ENCODE peak calls at places on chromosomes 2 and 18, in eight cellular contexts. One of them, this sample, is unnamed.

GRCh38 chr2:96113951-96114350 is 2.4 kb downstream of the ADRA2B start:
- DNase-seq in omental fat pad: no peak
- DNase-seq in stimulated activated CD4-positive, alpha-beta T cell treated with anti-CD3 and anti-CD28 coated beads, Interleukin-4, amount 100 ng/mL, for 1 hour: no peak
- DNase-seq in NCI-H2081: no peak
- DNase-seq in caudate nucleus: peak
- DNase-seq in RWPE2: no peak
- DNase-seq in kidney tubule cell: no peak
- DNase-seq in tibial artery: no peak
- DNase-seq in this sample: no peak

GRCh38 chr2:212539145-212539880 is 711 bp upstream of the ERBB4 start:
- DNase-seq in stimulated activated CD4-positive, alpha-beta T cell treated with anti-CD3 and anti-CD28 coated beads, Interleukin-4, amount 100 ng/mL, for 1 hour: no peak
- DNase-seq in NCI-H2081: peak
- DNase-seq in tibial artery: peak
- DNase-seq in caudate nucleus: peak
- DNase-seq in omental fat pad: peak
- DNase-seq in kidney tubule cell: peak
- DNase-seq in RWPE2: no peak
- DNase-seq in this sample: peak

GRCh38 chr18:75167759-75168211 is 41.2 kb downstream of the PTGR3 start:
- DNase-seq in RWPE2: no peak
- DNase-seq in caudate nucleus: no peak
- DNase-seq in NCI-H2081: peak
- DNase-seq in stimulated activated CD4-positive, alpha-beta T cell treated with anti-CD3 and anti-CD28 coated beads, Interleukin-4, amount 100 ng/mL, for 1 hour: no peak
- DNase-seq in kidney tubule cell: no peak
- DNase-seq in omental fat pad: no peak
- DNase-seq in tibial artery: no peak
- DNase-seq in this sample: no peak

GRCh38 chr18:3458952-3459853 is 9.2 kb downstream of the TGIF1 start:
- DNase-seq in omental fat pad: no peak
- DNase-seq in tibial artery: no peak
- DNase-seq in caudate nucleus: peak
- DNase-seq in kidney tubule cell: peak
- DNase-seq in NCI-H2081: no peak
- DNase-seq in RWPE2: no peak
- DNase-seq in stimulated activated CD4-positive, alpha-beta T cell treated with anti-CD3 and anti-CD28 coated beads, Interleukin-4, amount 100 ng/mL, for 1 hour: no peak
- DNase-seq in this sample: peak

GRCh38 chr2:181077128-181077709 is 96.8 kb downstream of the UBE2E3 start:
- DNase-seq in kidney tubule cell: peak
- DNase-seq in tibial artery: no peak
- DNase-seq in RWPE2: no peak
- DNase-seq in omental fat pad: no peak
- DNase-seq in stimulated activated CD4-positive, alpha-beta T cell treated with anti-CD3 and anti-CD28 coated beads, Interleukin-4, amount 100 ng/mL, for 1 hour: no peak
- DNase-seq in NCI-H2081: peak
- DNase-seq in caudate nucleus: no peak
- DNase-seq in this sample: peak

GRCh38 chr18:49055787-49056186 is 105.0 kb upstream of the SMAD7 start:
- DNase-seq in caudate nucleus: no peak
- DNase-seq in RWPE2: no peak
- DNase-seq in tibial artery: peak
- DNase-seq in kidney tubule cell: peak
- DNase-seq in NCI-H2081: no peak
- DNase-seq in omental fat pad: no peak
- DNase-seq in stimulated activated CD4-positive, alpha-beta T cell treated with anti-CD3 and anti-CD28 coated beads, Interleukin-4, amount 100 ng/mL, for 1 hour: peak
- DNase-seq in this sample: peak

GRCh38 chr18:7272268-7273049 is 41.6 kb downstream of the LRRC30 start:
- DNase-seq in NCI-H2081: peak
- DNase-seq in RWPE2: no peak
- DNase-seq in caudate nucleus: peak
- DNase-seq in stimulated activated CD4-positive, alpha-beta T cell treated with anti-CD3 and anti-CD28 coated beads, Interleukin-4, amount 100 ng/mL, for 1 hour: no peak
- DNase-seq in omental fat pad: no peak
- DNase-seq in tibial artery: peak
- DNase-seq in kidney tubule cell: peak
- DNase-seq in this sample: peak

GRCh38 chr18:74082476-74083070 is 65.1 kb downstream of the FBXO15 start:
- DNase-seq in NCI-H2081: peak
- DNase-seq in omental fat pad: no peak
- DNase-seq in tibial artery: no peak
- DNase-seq in kidney tubule cell: peak
- DNase-seq in RWPE2: no peak
- DNase-seq in caudate nucleus: peak
- DNase-seq in stimulated activated CD4-positive, alpha-beta T cell treated with anti-CD3 and anti-CD28 coated beads, Interleukin-4, amount 100 ng/mL, for 1 hour: peak
- DNase-seq in this sample: peak

GRCh38 chr2:72953976-72954375 is 36.7 kb downstream of the EMX1 start:
- DNase-seq in NCI-H2081: no peak
- DNase-seq in RWPE2: no peak
- DNase-seq in stimulated activated CD4-positive, alpha-beta T cell treated with anti-CD3 and anti-CD28 coated beads, Interleukin-4, amount 100 ng/mL, for 1 hour: no peak
- DNase-seq in tibial artery: no peak
- DNase-seq in caudate nucleus: no peak
- DNase-seq in kidney tubule cell: no peak
- DNase-seq in omental fat pad: no peak
- DNase-seq in this sample: no peak

GRCh38 chr2:178530625-178531142 is 50.4 kb downstream of the PLEKHA3 start:
- DNase-seq in kidney tubule cell: no peak
- DNase-seq in stimulated activated CD4-positive, alpha-beta T cell treated with anti-CD3 and anti-CD28 coated beads, Interleukin-4, amount 100 ng/mL, for 1 hour: no peak
- DNase-seq in omental fat pad: no peak
- DNase-seq in caudate nucleus: no peak
- DNase-seq in RWPE2: no peak
- DNase-seq in tibial artery: no peak
- DNase-seq in NCI-H2081: no peak
- DNase-seq in this sample: peak

GRCh38 chr2:127143851-127144782 is 37.2 kb upstream of the BIN1 start:
- DNase-seq in RWPE2: no peak
- DNase-seq in omental fat pad: no peak
- DNase-seq in tibial artery: no peak
- DNase-seq in kidney tubule cell: peak
- DNase-seq in caudate nucleus: peak
- DNase-seq in NCI-H2081: no peak
- DNase-seq in stimulated activated CD4-positive, alpha-beta T cell treated with anti-CD3 and anti-CD28 coated beads, Interleukin-4, amount 100 ng/mL, for 1 hour: no peak
- DNase-seq in this sample: peak

GRCh38 chr2:10414591-10414990 is 33.5 kb downstream of the ODC1 start:
- DNase-seq in NCI-H2081: peak
- DNase-seq in RWPE2: no peak
- DNase-seq in tibial artery: no peak
- DNase-seq in omental fat pad: no peak
- DNase-seq in stimulated activated CD4-positive, alpha-beta T cell treated with anti-CD3 and anti-CD28 coated beads, Interleukin-4, amount 100 ng/mL, for 1 hour: no peak
- DNase-seq in caudate nucleus: no peak
- DNase-seq in kidney tubule cell: peak
- DNase-seq in this sample: no peak